ENCODE peak calls at places on chromosomes 16 and 17, in five cellular contexts. M is neuronal stem cell, P is OCI-LY7, I is uterus, J is BE2C. T is an unnamed sample.

GRCh38 chr17:35245196-35245486 is 2.3 kb downstream of the SLFN5 start:
- DNase-seq in P (no peak), M (no peak), J (no peak), I (no peak), T (no peak)

GRCh38 chr17:29251184-29251583 is 4.5 kb downstream of the CRYBA1 start:
- DNase-seq in I (no peak), M (no peak), P (no peak), J (no peak), T (no peak)

GRCh38 chr16:51888021-51888420 is 658.9 kb downstream of the TOX3 start:
- DNase-seq in P (no peak), J (no peak), I (no peak), M (no peak), T (no peak)

GRCh38 chr17:29167393-29168078 is 12.7 kb downstream of the MYO18A start:
- DNase-seq in P (no peak), J (no peak), I (no peak), M (no peak), T (no peak)

GRCh38 chr16:25051446-25052160 is 36.4 kb upstream of the ARHGAP17 start:
- DNase-seq in I (no peak), M (no peak), P (no peak), J (no peak), T (no peak)

GRCh38 chr17:61459968-61460718 is 7.9 kb downstream of the TBX4 start:
- DNase-seq in P (no peak), J (no peak), I (no peak), M (no peak), T (no peak)

GRCh38 chr16:88379694-88380040 is 3.1 kb upstream of the ZNF469 start:
- DNase-seq in P (no peak), M (no peak), I (no peak), J (peak; percentile 8), T (no peak)

GRCh38 chr17:46949291-46950174 is 26.6 kb downstream of the GOSR2 start:
- DNase-seq in J (no peak), I (no peak), M (no peak), P (no peak), T (no peak)

GRCh38 chr17:48011405-48012150 is 26.0 kb downstream of the COPZ2 start:
- DNase-seq in P (peak; percentile 79), J (peak; percentile 76), I (no peak), M (no peak), T (no peak)

GRCh38 chr16:50235581-50235980 is 30.8 kb upstream of the ADCY7 start:
- DNase-seq in P (no peak), I (no peak), M (no peak), J (no peak), T (no peak)

GRCh38 chr17:19021622-19022083 is 17.1 kb upstream of the FAM83G start:
- DNase-seq in P (peak; percentile 79), I (no peak), J (peak; percentile 38), M (no peak), T (no peak)

GRCh38 chr17:59815965-59816364 is 76.8 kb downstream of the TUBD1 start:
- DNase-seq in M (no peak), P (no peak), I (no peak), J (no peak), T (no peak)

GRCh38 chr16:8859913-8860881 is 8.6 kb downstream of the CARHSP1 start:
- DNase-seq in P (no peak), I (peak; percentile 82), M (no peak), J (no peak), T (no peak)

GRCh38 chr17:81337449-81337848 is 42.3 kb upstream of the SLC38A10 start:
- DNase-seq in P (no peak), I (no peak), J (peak; percentile 44), M (no peak), T (no peak)

GRCh38 chr16:57815987-57816745 is 13.9 kb upstream of the KIFC3 start:
- DNase-seq in I (peak; percentile 81), J (peak; percentile 56), P (no peak), M (no peak), T (peak; percentile 92)

GRCh38 chr17:75558666-75559530 is 28.7 kb upstream of the MYO15B start:
- DNase-seq in J (no peak), I (no peak), M (no peak), P (no peak), T (no peak)

GRCh38 chr16:72763927-72764628 is 283.9 kb downstream of the ZFHX3 start:
- DNase-seq in M (no peak), P (no peak), I (no peak), J (no peak), T (no peak)

DNA sequence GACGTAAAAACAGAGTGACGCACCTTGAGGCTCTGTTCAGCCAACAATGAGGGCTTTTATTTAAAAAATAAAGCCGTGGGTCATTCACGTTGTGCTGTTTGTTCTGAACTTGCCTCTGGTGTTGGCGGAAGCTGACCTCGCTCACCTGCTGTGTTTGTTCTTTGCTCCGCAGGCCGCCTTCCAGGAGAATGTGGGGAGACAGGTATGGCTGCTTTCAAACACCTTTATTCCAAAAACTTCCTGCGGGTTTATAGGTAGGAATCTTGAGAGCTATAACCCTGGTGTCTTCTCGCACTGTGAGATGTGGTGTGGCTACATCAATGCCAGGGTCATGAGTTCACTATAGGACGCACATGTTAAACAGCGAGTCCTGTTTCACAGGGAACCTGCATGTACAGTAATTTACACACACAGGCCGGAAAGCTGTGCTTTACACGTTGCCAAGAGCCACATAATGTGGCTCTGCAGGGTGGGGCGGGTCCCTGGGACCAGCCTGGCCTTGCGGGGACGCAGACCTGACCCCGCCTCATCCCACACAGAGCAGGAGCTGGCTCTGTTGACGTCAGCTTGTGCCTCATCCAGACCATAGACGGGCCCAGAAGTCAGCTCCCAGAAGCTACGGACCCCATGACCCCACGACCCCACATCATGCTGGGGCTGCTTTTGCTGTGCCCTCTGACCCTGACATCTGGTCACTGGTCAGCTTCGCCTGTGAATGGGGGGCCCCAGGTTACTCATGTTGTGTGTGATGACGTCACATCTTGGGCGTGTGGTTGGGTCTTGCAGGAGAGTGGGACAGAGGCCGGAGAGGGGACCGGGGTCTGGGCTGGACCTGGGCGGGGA is 49.9 kb upstream of the ZNF750 start:
- DNase-seq in I (no peak), M (no peak), P (no peak), J (no peak), T (no peak)
- H3K4me1 ChIP-seq in I (no peaks in the 10 kb centered on the region), M (peaks cover 8% of the 10 kb centered on the region), P (peaks cover 34% of the 10 kb centered on the region), J (peaks cover 16% of the 10 kb centered on the region), T (peaks cover 70% of the 10 kb centered on the region)

GRCh38 chr16:24013054-24013636 is 177.4 kb downstream of the PRKCB start:
- DNase-seq in I (no peak), M (no peak), J (no peak), P (no peak), T (no peak)
- H3K4me1 ChIP-seq in I (no peaks in the 10 kb centered on the region), M (no peaks in the 10 kb centered on the region), J (no peaks in the 10 kb centered on the region), P (peaks cover 76% of the 10 kb centered on the region), T (no peaks in the 10 kb centered on the region)

GRCh38 chr17:55730808-55731207 is 8.1 kb upstream of the TMEM100 start:
- DNase-seq in M (no peak), J (no peak), I (no peak), P (no peak), T (no peak)
- H3K4me1 ChIP-seq in M (peaks cover 5% of the 10 kb centered on the region), J (peaks cover 49% of the 10 kb centered on the region), I (no peaks in the 10 kb centered on the region), P (peaks cover 11% of the 10 kb centered on the region), T (peaks cover 60% of the 10 kb centered on the region)

GRCh38 chr17:21140911-21141310 is 14.1 kb downstream of the DHRS7B start:
- DNase-seq in J (no peak), I (no peak), P (peak; percentile 41), M (no peak), T (no peak)
- H3K4me1 ChIP-seq in J (no peaks in the 10 kb centered on the region), I (no peaks in the 10 kb centered on the region), P (peaks cover 42% of the 10 kb centered on the region), M (no peaks in the 10 kb centered on the region), T (no peaks in the 10 kb centered on the region)

DNA sequence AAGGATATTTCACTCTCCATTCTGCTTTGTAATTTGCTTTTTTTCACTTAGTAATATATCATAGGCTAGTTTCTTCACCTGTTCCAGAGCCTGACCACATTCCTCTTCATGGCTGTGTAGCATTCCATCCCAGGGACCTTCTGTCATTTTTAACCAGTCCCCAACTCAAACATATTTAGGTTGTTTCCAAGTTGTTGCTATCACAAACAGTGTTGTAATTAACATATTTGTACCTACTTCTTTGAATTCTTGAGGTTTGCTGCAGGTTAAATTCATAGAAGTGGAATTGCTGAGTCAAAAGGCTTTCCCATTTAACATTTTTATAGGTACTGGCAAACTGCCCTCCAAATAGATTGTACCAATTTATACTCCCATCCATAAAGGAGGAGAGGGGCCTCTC is 65.1 kb upstream of the MED9 start:
- DNase-seq in I (no peak), J (no peak), P (no peak), M (no peak), T (no peak)
- H3K4me1 ChIP-seq in I (no peaks in the 10 kb centered on the region), J (no peaks in the 10 kb centered on the region), P (peaks cover 9% of the 10 kb centered on the region), M (peaks cover 2% of the 10 kb centered on the region), T (peaks cover 43% of the 10 kb centered on the region)

GRCh38 chr16:71540-72341 is 690 bp downstream of the RHBDF1 start:
- DNase-seq in I (peak; percentile 84), P (no peak), M (peak; percentile 29), J (no peak), T (peak; percentile 95)
- H3K4me1 ChIP-seq in I (peaks cover 3% of the 10 kb centered on the region), P (peaks cover 10% of the 10 kb centered on the region), M (peaks cover 63% of the 10 kb centered on the region), J (peaks cover 11% of the 10 kb centered on the region), T (peaks cover 93% of the 10 kb centered on the region)

GRCh38 chr17:2082003-2082862 is 27.3 kb downstream of the HIC1 start:
- DNase-seq in M (no peak), J (peak; percentile 27), P (no peak), I (no peak), T (no peak)
- H3K4me1 ChIP-seq in M (peaks cover 2% of the 10 kb centered on the region), J (peaks cover 23% of the 10 kb centered on the region), P (peaks cover 13% of the 10 kb centered on the region), I (peaks cover 12% of the 10 kb centered on the region), T (peaks cover 51% of the 10 kb centered on the region)